ENCODE peak calls at places on chromosomes 2 and 18, in six cellular contexts. T is sigmoid colon, N is pancreas, X is ascending aorta, V is mammary epithelial cell, C is PC-9. D is an unnamed sample.

GRCh38 chr18:44938396-44939036 is 257.8 kb downstream of the SETBP1 start:
- DNase-seq in T (no peak), X (no peak), C (no peak), V (no peak), N (no peak), D (no peak)

GRCh38 chr2:103788875-103789715 is 1027.3 kb downstream of the TMEM182 start:
- DNase-seq in T (no peak), C (peak), X (no peak), V (no peak), N (peak), D (peak)

GRCh38 chr2:113762377-113763118 is 6.1 kb upstream of the SLC35F5 start:
- DNase-seq in X (no peak), V (peak), N (no peak), C (no peak), T (no peak), D (no peak)

GRCh38 chr2:216346781-216347180 is 25.5 kb downstream of the MARCHF4 start:
- DNase-seq in N (no peak), T (no peak), X (no peak), C (no peak), V (no peak), D (no peak)

GRCh38 chr2:73852020-73852419 is 23.3 kb downstream of the STAMBP start:
- DNase-seq in C (no peak), V (peak), N (no peak), T (no peak), X (no peak), D (no peak)

GRCh38 chr2:3785220-3785889 is 82.0 kb downstream of the DCDC2C start:
- DNase-seq in T (no peak), N (no peak), V (no peak), C (no peak), X (no peak), D (no peak)

GRCh38 chr2:182366625-182367024 is 60.2 kb downstream of the PDE1A start:
- DNase-seq in V (peak), X (no peak), C (no peak), N (no peak), T (peak), D (no peak)

GRCh38 chr2:96205888-96206287 is 2.7 kb downstream of the STARD7 start:
- DNase-seq in T (no peak), C (no peak), N (no peak), X (no peak), V (peak), D (no peak)

GRCh38 chr18:54127759-54128378 is 96.6 kb downstream of the MBD2 start:
- DNase-seq in T (no peak), V (no peak), X (no peak), N (no peak), C (no peak), D (no peak)

GRCh38 chr2:124683536-124684407 is 658.7 kb downstream of the CNTNAP5 start:
- DNase-seq in C (no peak), V (no peak), N (no peak), X (no peak), T (no peak), D (no peak)

GRCh38 chr2:199463708-199464613 is 6.2 kb upstream of the SATB2 start:
- DNase-seq in V (no peak), N (peak), X (no peak), C (no peak), T (no peak), D (no peak)

GRCh38 chr2:220090050-220090449 is 462.6 kb downstream of the SLC4A3 start:
- DNase-seq in X (no peak), V (peak), T (no peak), N (no peak), C (no peak), D (no peak)

GRCh38 chr18:332721-333513 is 65.1 kb upstream of the THOC1 start:
- DNase-seq in X (no peak), C (no peak), N (no peak), V (no peak), T (peak), D (peak)

GRCh38 chr2:177143444-177143843 is 69.2 kb upstream of the HNRNPA3 start:
- DNase-seq in T (peak), V (peak), X (no peak), C (no peak), N (no peak), D (no peak)

GRCh38 chr2:152730591-152731333 is 12.3 kb downstream of the ARL6IP6 start:
- DNase-seq in C (peak), N (no peak), V (peak), X (no peak), T (no peak), D (no peak)

GRCh38 chr2:124973396-124973795 is 948.3 kb downstream of the CNTNAP5 start:
- DNase-seq in C (no peak), T (no peak), N (no peak), X (no peak), V (no peak), D (no peak)

DNA sequence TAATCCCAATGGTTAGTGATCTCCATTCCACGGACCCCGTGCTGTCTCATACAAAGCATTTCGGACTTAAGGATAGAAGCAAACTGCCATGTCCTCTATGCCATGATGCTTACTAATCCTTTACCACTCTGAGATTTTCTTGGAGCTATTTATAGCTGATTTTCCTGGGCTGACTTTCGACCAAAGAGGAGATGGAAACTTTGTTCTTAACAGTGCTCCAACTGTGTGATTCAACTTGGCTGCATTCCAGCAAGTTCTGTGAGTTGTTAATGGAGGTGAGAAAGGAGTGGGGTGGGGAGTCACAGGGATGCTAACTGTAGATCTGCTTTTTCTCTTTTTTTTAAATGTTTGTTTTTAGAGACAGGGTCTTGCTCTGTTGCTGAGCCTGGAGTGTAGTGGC is 45.5 kb upstream of the MSH2 start:
- DNase-seq in N (no peak), V (peak), C (no peak), X (no peak), T (peak), D (no peak)
- H3K27ac ChIP-seq in N (no peak), V (no peak), C (no peak), X (peak), T (peak), D (no peak)

DNA sequence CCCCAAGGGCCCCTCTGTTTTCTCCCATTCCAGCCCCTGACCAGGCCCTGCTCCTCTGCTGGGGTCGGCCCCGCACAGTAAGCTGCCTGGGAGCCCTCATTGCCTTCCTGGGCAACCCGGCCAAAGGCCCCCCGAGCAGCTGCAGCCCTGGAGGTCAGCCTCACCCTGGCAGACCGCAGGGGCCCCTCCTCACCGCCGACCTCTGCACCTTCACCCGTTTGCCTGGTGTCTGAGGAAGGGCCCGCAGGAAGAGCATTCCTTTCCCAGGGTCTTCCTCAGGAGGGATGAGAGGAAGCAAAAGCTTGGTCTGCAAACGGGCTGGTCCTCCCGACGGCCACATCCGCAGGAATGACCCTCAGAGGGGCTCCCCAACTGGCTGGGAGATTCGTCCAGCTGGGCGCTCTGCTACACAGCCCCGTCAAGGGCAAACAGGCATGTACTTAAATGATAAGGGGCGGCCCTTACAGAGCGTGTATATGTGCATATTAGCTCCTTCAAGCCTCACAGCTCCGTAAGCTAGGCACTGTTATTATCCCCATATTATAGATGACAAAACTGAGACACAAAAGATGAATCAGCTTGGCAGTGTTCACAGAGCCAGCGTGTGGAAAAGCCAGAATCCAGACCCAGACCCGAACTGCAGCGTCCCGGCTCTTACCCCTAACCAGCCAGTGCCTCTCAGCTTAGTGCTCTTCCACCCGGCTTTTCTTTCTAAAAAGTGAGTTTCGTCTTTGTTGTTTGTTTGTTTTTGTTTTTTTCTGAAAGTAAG is 52.8 kb downstream of the SLC4A1AP start:
- DNase-seq in X (no peak), T (no peak), V (no peak), N (no peak), C (no peak), D (no peak)
- H3K4me3 ChIP-seq in X (no peak), T (no peak), V (no peak), N (no peak), C (no peak), D (peak)

DNA sequence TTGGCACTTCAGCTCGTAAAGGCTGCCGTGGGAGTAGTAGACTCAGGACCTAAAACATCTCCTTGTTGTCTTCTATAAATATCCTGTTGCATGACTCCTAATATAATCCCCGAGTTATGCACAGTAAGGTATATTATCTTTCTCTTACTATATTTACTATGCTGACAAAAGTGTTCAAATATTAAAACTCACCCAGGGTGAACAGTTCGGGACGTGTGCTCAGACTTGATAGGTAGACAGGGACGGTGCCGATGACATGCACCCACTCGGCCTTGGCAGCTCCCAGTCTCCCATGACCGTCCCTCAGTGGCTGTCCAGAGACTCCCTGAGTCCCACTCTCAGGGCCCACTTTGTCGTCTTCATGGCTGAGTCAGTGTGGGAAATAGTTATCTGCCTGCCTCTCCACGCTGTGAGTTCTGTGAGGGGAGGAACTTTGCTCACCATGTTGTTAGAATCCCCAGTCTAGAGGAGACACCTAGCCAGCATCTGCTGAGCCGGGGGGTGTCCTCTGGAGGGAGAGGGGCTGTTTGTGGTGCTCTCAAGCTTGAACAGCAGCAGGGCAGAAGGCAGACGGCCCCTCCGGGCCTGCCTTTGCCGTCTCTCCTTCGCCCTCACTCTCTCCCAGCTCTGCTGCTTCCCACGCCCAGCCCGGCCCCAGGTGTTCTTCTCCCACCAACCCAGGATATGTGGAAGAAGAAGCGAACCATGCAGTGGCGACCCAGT is 75.0 kb downstream of the DGKD start:
- DNase-seq in C (no peak), X (no peak), T (no peak), N (no peak), V (no peak), D (no peak)
- H3K27ac ChIP-seq in C (peak), X (no peak), T (no peak), N (no peak), V (no peak), D (peak)

DNA sequence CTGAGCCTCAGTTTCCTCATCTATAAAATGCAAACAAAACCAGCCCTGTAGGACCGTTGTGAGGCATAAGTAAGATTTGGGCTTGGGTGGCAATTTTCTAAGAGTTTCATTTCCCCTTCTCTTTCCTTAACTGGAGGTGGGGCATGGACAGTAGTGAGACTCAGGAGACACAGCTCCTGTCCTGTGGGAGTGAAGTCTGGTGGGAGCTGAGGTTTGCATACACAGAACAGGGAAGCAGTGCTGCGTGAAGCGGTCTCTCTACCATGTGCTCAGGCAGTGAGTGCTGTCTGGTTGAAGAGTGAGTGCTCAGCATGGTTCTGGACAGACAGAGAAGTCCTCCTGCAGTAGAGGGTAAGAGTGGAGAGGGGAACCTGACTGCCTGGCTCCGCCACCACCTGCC is 62.3 kb upstream of the MCFD2 start:
- DNase-seq in V (no peak), N (no peak), X (no peak), T (no peak), C (no peak), D (no peak)
- H3K4me3 ChIP-seq in V (no peak), N (no peak), X (no peak), T (no peak), C (no peak), D (no peak)

GRCh38 chr2:226658555-226658954 is 141.1 kb downstream of the IRS1 start:
- DNase-seq in C (no peak), N (no peak), V (peak), X (no peak), T (no peak), D (no peak)
- H3K27ac ChIP-seq in C (no peak), N (no peak), V (no peak), X (peak), T (peak), D (no peak)

GRCh38 chr18:63315879-63316278 is 3.7 kb downstream of the BCL2 start:
- DNase-seq in N (no peak), T (no peak), C (no peak), X (no peak), V (no peak), D (no peak)
- H3K4me3 ChIP-seq in N (no peak), T (peak), C (no peak), X (peak), V (no peak), D (no peak)